ENCODE peak calls at places on chromosomes 1 and 21, in nine cellular contexts. One of them, this sample, is unnamed.

GRCh38 chr1:223756002-223756775 is 43.9 kb downstream of the CAPN2 start:
- DNase-seq in NCI-H1105 treated with DMSO at 0.1 percent for 48 hours: no peak
- DNase-seq in BE2C: no peak
- DNase-seq in EH: no peak
- DNase-seq in NCI-H1417 treated with DMSO at 0.1 percent for 48 hours: no peak
- DNase-seq in A172: no peak
- DNase-seq in left colon: no peak
- DNase-seq in NCI-H524: no peak
- DNase-seq in stimulated activated naive B cell treated with anti-CD40 and anti-IgM and Interleukin-4, amounts not matched to agents 10 μg/mL and 1 μg/mL and 100 μg/mL, for 72 hours: no peak
- DNase-seq in this sample: no peak

GRCh38 chr1:111045033-111045722 is 81.5 kb upstream of the LRIF1 start:
- DNase-seq in NCI-H1105 treated with DMSO at 0.1 percent for 48 hours: no peak
- DNase-seq in BE2C: no peak
- DNase-seq in EH: peak
- DNase-seq in NCI-H1417 treated with DMSO at 0.1 percent for 48 hours: no peak
- DNase-seq in A172: no peak
- DNase-seq in left colon: no peak
- DNase-seq in NCI-H524: no peak
- DNase-seq in stimulated activated naive B cell treated with anti-CD40 and anti-IgM and Interleukin-4, amounts not matched to agents 10 μg/mL and 1 μg/mL and 100 μg/mL, for 72 hours: no peak
- DNase-seq in this sample: no peak

GRCh38 chr1:234478152-234478480 is 863 bp downstream of the TARBP1 start:
- DNase-seq in NCI-H1105 treated with DMSO at 0.1 percent for 48 hours: peak
- DNase-seq in BE2C: no peak
- DNase-seq in EH: no peak
- DNase-seq in NCI-H1417 treated with DMSO at 0.1 percent for 48 hours: no peak
- DNase-seq in A172: peak
- DNase-seq in left colon: peak
- DNase-seq in NCI-H524: peak
- DNase-seq in stimulated activated naive B cell treated with anti-CD40 and anti-IgM and Interleukin-4, amounts not matched to agents 10 μg/mL and 1 μg/mL and 100 μg/mL, for 72 hours: peak
- DNase-seq in this sample: no peak

GRCh38 chr1:56811331-56811730 is 7.9 kb downstream of the FYB2 start:
- DNase-seq in NCI-H1105 treated with DMSO at 0.1 percent for 48 hours: no peak
- DNase-seq in BE2C: no peak
- DNase-seq in EH: no peak
- DNase-seq in NCI-H1417 treated with DMSO at 0.1 percent for 48 hours: no peak
- DNase-seq in A172: no peak
- DNase-seq in left colon: no peak
- DNase-seq in NCI-H524: no peak
- DNase-seq in stimulated activated naive B cell treated with anti-CD40 and anti-IgM and Interleukin-4, amounts not matched to agents 10 μg/mL and 1 μg/mL and 100 μg/mL, for 72 hours: no peak
- DNase-seq in this sample: no peak

GRCh38 chr1:36223373-36223995 is 759 bp upstream of the THRAP3 start:
- DNase-seq in NCI-H1105 treated with DMSO at 0.1 percent for 48 hours: no peak
- DNase-seq in BE2C: no peak
- DNase-seq in EH: peak
- DNase-seq in NCI-H1417 treated with DMSO at 0.1 percent for 48 hours: no peak
- DNase-seq in A172: peak
- DNase-seq in left colon: no peak
- DNase-seq in NCI-H524: no peak
- DNase-seq in stimulated activated naive B cell treated with anti-CD40 and anti-IgM and Interleukin-4, amounts not matched to agents 10 μg/mL and 1 μg/mL and 100 μg/mL, for 72 hours: peak
- DNase-seq in this sample: peak

GRCh38 chr1:108851567-108851966 is 5.3 kb downstream of the AKNAD1 start:
- DNase-seq in NCI-H1105 treated with DMSO at 0.1 percent for 48 hours: no peak
- DNase-seq in BE2C: no peak
- DNase-seq in EH: no peak
- DNase-seq in NCI-H1417 treated with DMSO at 0.1 percent for 48 hours: no peak
- DNase-seq in A172: no peak
- DNase-seq in left colon: no peak
- DNase-seq in NCI-H524: no peak
- DNase-seq in stimulated activated naive B cell treated with anti-CD40 and anti-IgM and Interleukin-4, amounts not matched to agents 10 μg/mL and 1 μg/mL and 100 μg/mL, for 72 hours: no peak
- DNase-seq in this sample: no peak

GRCh38 chr1:9942399-9942938 is 722 bp downstream of the LZIC start:
- DNase-seq in NCI-H1105 treated with DMSO at 0.1 percent for 48 hours: peak
- DNase-seq in BE2C: peak
- DNase-seq in EH: peak
- DNase-seq in NCI-H1417 treated with DMSO at 0.1 percent for 48 hours: no peak
- DNase-seq in A172: peak
- DNase-seq in left colon: peak
- DNase-seq in NCI-H524: peak
- DNase-seq in stimulated activated naive B cell treated with anti-CD40 and anti-IgM and Interleukin-4, amounts not matched to agents 10 μg/mL and 1 μg/mL and 100 μg/mL, for 72 hours: peak
- DNase-seq in this sample: peak

GRCh38 chr1:213331776-213332175 is 280.7 kb downstream of the RPS6KC1 start:
- DNase-seq in NCI-H1105 treated with DMSO at 0.1 percent for 48 hours: no peak
- DNase-seq in BE2C: no peak
- DNase-seq in EH: no peak
- DNase-seq in NCI-H1417 treated with DMSO at 0.1 percent for 48 hours: no peak
- DNase-seq in A172: no peak
- DNase-seq in left colon: no peak
- DNase-seq in NCI-H524: no peak
- DNase-seq in stimulated activated naive B cell treated with anti-CD40 and anti-IgM and Interleukin-4, amounts not matched to agents 10 μg/mL and 1 μg/mL and 100 μg/mL, for 72 hours: no peak
- DNase-seq in this sample: no peak

GRCh38 chr1:101185421-101185820 is 51.4 kb upstream of the S1PR1 start:
- DNase-seq in NCI-H1105 treated with DMSO at 0.1 percent for 48 hours: no peak
- DNase-seq in BE2C: no peak
- DNase-seq in EH: peak
- DNase-seq in NCI-H1417 treated with DMSO at 0.1 percent for 48 hours: no peak
- DNase-seq in A172: no peak
- DNase-seq in left colon: no peak
- DNase-seq in NCI-H524: no peak
- DNase-seq in stimulated activated naive B cell treated with anti-CD40 and anti-IgM and Interleukin-4, amounts not matched to agents 10 μg/mL and 1 μg/mL and 100 μg/mL, for 72 hours: no peak
- DNase-seq in this sample: no peak

GRCh38 chr1:240765732-240766363 is 153.9 kb upstream of the GREM2 start:
- DNase-seq in NCI-H1105 treated with DMSO at 0.1 percent for 48 hours: no peak
- DNase-seq in BE2C: no peak
- DNase-seq in EH: peak
- DNase-seq in NCI-H1417 treated with DMSO at 0.1 percent for 48 hours: no peak
- DNase-seq in A172: peak
- DNase-seq in left colon: no peak
- DNase-seq in NCI-H524: no peak
- DNase-seq in stimulated activated naive B cell treated with anti-CD40 and anti-IgM and Interleukin-4, amounts not matched to agents 10 μg/mL and 1 μg/mL and 100 μg/mL, for 72 hours: no peak
- DNase-seq in this sample: no peak

GRCh38 chr1:184610872-184611614 is 143.6 kb downstream of the EDEM3 start:
- DNase-seq in NCI-H1105 treated with DMSO at 0.1 percent for 48 hours: peak
- DNase-seq in BE2C: peak
- DNase-seq in EH: no peak
- DNase-seq in NCI-H1417 treated with DMSO at 0.1 percent for 48 hours: peak
- DNase-seq in A172: no peak
- DNase-seq in left colon: no peak
- DNase-seq in NCI-H524: peak
- DNase-seq in stimulated activated naive B cell treated with anti-CD40 and anti-IgM and Interleukin-4, amounts not matched to agents 10 μg/mL and 1 μg/mL and 100 μg/mL, for 72 hours: no peak
- DNase-seq in this sample: no peak

GRCh38 chr1:167832693-167833092 is 81.2 kb downstream of the ADCY10 start:
- DNase-seq in NCI-H1105 treated with DMSO at 0.1 percent for 48 hours: no peak
- DNase-seq in BE2C: no peak
- DNase-seq in EH: no peak
- DNase-seq in NCI-H1417 treated with DMSO at 0.1 percent for 48 hours: no peak
- DNase-seq in A172: no peak
- DNase-seq in left colon: no peak
- DNase-seq in NCI-H524: no peak
- DNase-seq in stimulated activated naive B cell treated with anti-CD40 and anti-IgM and Interleukin-4, amounts not matched to agents 10 μg/mL and 1 μg/mL and 100 μg/mL, for 72 hours: no peak
- DNase-seq in this sample: no peak

GRCh38 chr1:159071970-159072582 is 4.5 kb downstream of the AIM2 start:
- DNase-seq in NCI-H1105 treated with DMSO at 0.1 percent for 48 hours: peak
- DNase-seq in BE2C: no peak
- DNase-seq in EH: peak
- DNase-seq in NCI-H1417 treated with DMSO at 0.1 percent for 48 hours: no peak
- DNase-seq in A172: peak
- DNase-seq in left colon: no peak
- DNase-seq in NCI-H524: peak
- DNase-seq in stimulated activated naive B cell treated with anti-CD40 and anti-IgM and Interleukin-4, amounts not matched to agents 10 μg/mL and 1 μg/mL and 100 μg/mL, for 72 hours: no peak
- DNase-seq in this sample: peak

GRCh38 chr1:74395492-74395891 is 116.9 kb downstream of the LRRC53 start:
- DNase-seq in NCI-H1105 treated with DMSO at 0.1 percent for 48 hours: no peak
- DNase-seq in BE2C: no peak
- DNase-seq in EH: no peak
- DNase-seq in NCI-H1417 treated with DMSO at 0.1 percent for 48 hours: no peak
- DNase-seq in A172: no peak
- DNase-seq in left colon: peak
- DNase-seq in NCI-H524: no peak
- DNase-seq in stimulated activated naive B cell treated with anti-CD40 and anti-IgM and Interleukin-4, amounts not matched to agents 10 μg/mL and 1 μg/mL and 100 μg/mL, for 72 hours: no peak
- DNase-seq in this sample: no peak

GRCh38 chr1:34149501-34149900 is 15.5 kb downstream of the CSMD2 start:
- DNase-seq in NCI-H1105 treated with DMSO at 0.1 percent for 48 hours: no peak
- DNase-seq in BE2C: no peak
- DNase-seq in EH: no peak
- DNase-seq in NCI-H1417 treated with DMSO at 0.1 percent for 48 hours: no peak
- DNase-seq in A172: no peak
- DNase-seq in left colon: no peak
- DNase-seq in NCI-H524: peak
- DNase-seq in stimulated activated naive B cell treated with anti-CD40 and anti-IgM and Interleukin-4, amounts not matched to agents 10 μg/mL and 1 μg/mL and 100 μg/mL, for 72 hours: no peak
- DNase-seq in this sample: no peak

GRCh38 chr21:45010096-45010495 is 64.3 kb upstream of the ADARB1 start:
- DNase-seq in NCI-H1105 treated with DMSO at 0.1 percent for 48 hours: no peak
- DNase-seq in BE2C: no peak
- DNase-seq in EH: peak
- DNase-seq in NCI-H1417 treated with DMSO at 0.1 percent for 48 hours: no peak
- DNase-seq in A172: no peak
- DNase-seq in left colon: no peak
- DNase-seq in NCI-H524: no peak
- DNase-seq in stimulated activated naive B cell treated with anti-CD40 and anti-IgM and Interleukin-4, amounts not matched to agents 10 μg/mL and 1 μg/mL and 100 μg/mL, for 72 hours: no peak
- DNase-seq in this sample: no peak

GRCh38 chr1:174364996-174365760 is 82.6 kb upstream of the GPR52 start:
- DNase-seq in NCI-H1105 treated with DMSO at 0.1 percent for 48 hours: no peak
- DNase-seq in BE2C: no peak
- DNase-seq in EH: no peak
- DNase-seq in NCI-H1417 treated with DMSO at 0.1 percent for 48 hours: no peak
- DNase-seq in A172: no peak
- DNase-seq in left colon: no peak
- DNase-seq in NCI-H524: no peak
- DNase-seq in stimulated activated naive B cell treated with anti-CD40 and anti-IgM and Interleukin-4, amounts not matched to agents 10 μg/mL and 1 μg/mL and 100 μg/mL, for 72 hours: no peak
- DNase-seq in this sample: no peak

GRCh38 chr1:2527553-2527860 is 1.1 kb upstream of the PANK4 start:
- DNase-seq in NCI-H1105 treated with DMSO at 0.1 percent for 48 hours: no peak
- DNase-seq in BE2C: no peak
- DNase-seq in EH: no peak
- DNase-seq in NCI-H1417 treated with DMSO at 0.1 percent for 48 hours: no peak
- DNase-seq in A172: no peak
- DNase-seq in left colon: no peak
- DNase-seq in NCI-H524: no peak
- DNase-seq in stimulated activated naive B cell treated with anti-CD40 and anti-IgM and Interleukin-4, amounts not matched to agents 10 μg/mL and 1 μg/mL and 100 μg/mL, for 72 hours: no peak
- DNase-seq in this sample: no peak

GRCh38 chr1:180841460-180841859 is 71.2 kb upstream of the KIAA1614 start:
- DNase-seq in NCI-H1105 treated with DMSO at 0.1 percent for 48 hours: no peak
- DNase-seq in BE2C: no peak
- DNase-seq in EH: peak
- DNase-seq in NCI-H1417 treated with DMSO at 0.1 percent for 48 hours: no peak
- DNase-seq in A172: no peak
- DNase-seq in left colon: no peak
- DNase-seq in NCI-H524: no peak
- DNase-seq in stimulated activated naive B cell treated with anti-CD40 and anti-IgM and Interleukin-4, amounts not matched to agents 10 μg/mL and 1 μg/mL and 100 μg/mL, for 72 hours: no peak
- DNase-seq in this sample: peak

GRCh38 chr1:117632269-117633067 is 26.6 kb downstream of the TENT5C start:
- DNase-seq in NCI-H1105 treated with DMSO at 0.1 percent for 48 hours: no peak
- DNase-seq in BE2C: no peak
- DNase-seq in EH: no peak
- DNase-seq in NCI-H1417 treated with DMSO at 0.1 percent for 48 hours: no peak
- DNase-seq in A172: no peak
- DNase-seq in left colon: no peak
- DNase-seq in NCI-H524: no peak
- DNase-seq in stimulated activated naive B cell treated with anti-CD40 and anti-IgM and Interleukin-4, amounts not matched to agents 10 μg/mL and 1 μg/mL and 100 μg/mL, for 72 hours: no peak
- DNase-seq in this sample: no peak

GRCh38 chr21:43917515-43918384 is 52.7 kb downstream of the AGPAT3 start:
- DNase-seq in NCI-H1105 treated with DMSO at 0.1 percent for 48 hours: no peak
- DNase-seq in BE2C: no peak
- DNase-seq in EH: no peak
- DNase-seq in NCI-H1417 treated with DMSO at 0.1 percent for 48 hours: no peak
- DNase-seq in A172: no peak
- DNase-seq in left colon: peak
- DNase-seq in NCI-H524: no peak
- DNase-seq in stimulated activated naive B cell treated with anti-CD40 and anti-IgM and Interleukin-4, amounts not matched to agents 10 μg/mL and 1 μg/mL and 100 μg/mL, for 72 hours: no peak
- DNase-seq in this sample: no peak

GRCh38 chr1:248863011-248863881 is 4.4 kb upstream of the ZNF692 start:
- DNase-seq in NCI-H1105 treated with DMSO at 0.1 percent for 48 hours: peak
- DNase-seq in BE2C: peak
- DNase-seq in EH: peak
- DNase-seq in NCI-H1417 treated with DMSO at 0.1 percent for 48 hours: peak
- DNase-seq in A172: peak
- DNase-seq in left colon: peak
- DNase-seq in NCI-H524: peak
- DNase-seq in stimulated activated naive B cell treated with anti-CD40 and anti-IgM and Interleukin-4, amounts not matched to agents 10 μg/mL and 1 μg/mL and 100 μg/mL, for 72 hours: peak
- DNase-seq in this sample: peak

GRCh38 chr1:3195480-3195815 is 126.4 kb downstream of the PRDM16 start:
- DNase-seq in NCI-H1105 treated with DMSO at 0.1 percent for 48 hours: no peak
- DNase-seq in BE2C: no peak
- DNase-seq in EH: no peak
- DNase-seq in NCI-H1417 treated with DMSO at 0.1 percent for 48 hours: no peak
- DNase-seq in A172: no peak
- DNase-seq in left colon: no peak
- DNase-seq in NCI-H524: no peak
- DNase-seq in stimulated activated naive B cell treated with anti-CD40 and anti-IgM and Interleukin-4, amounts not matched to agents 10 μg/mL and 1 μg/mL and 100 μg/mL, for 72 hours: no peak
- DNase-seq in this sample: no peak

GRCh38 chr1:65284229-65284628 is 25.1 kb upstream of the DNAJC6 start:
- DNase-seq in NCI-H1105 treated with DMSO at 0.1 percent for 48 hours: no peak
- DNase-seq in BE2C: no peak
- DNase-seq in EH: no peak
- DNase-seq in NCI-H1417 treated with DMSO at 0.1 percent for 48 hours: no peak
- DNase-seq in A172: no peak
- DNase-seq in left colon: no peak
- DNase-seq in NCI-H524: no peak
- DNase-seq in stimulated activated naive B cell treated with anti-CD40 and anti-IgM and Interleukin-4, amounts not matched to agents 10 μg/mL and 1 μg/mL and 100 μg/mL, for 72 hours: no peak
- DNase-seq in this sample: no peak

GRCh38 chr1:9593147-9593491 is 4.4 kb downstream of the TMEM201 start:
- DNase-seq in NCI-H1105 treated with DMSO at 0.1 percent for 48 hours: no peak
- DNase-seq in BE2C: no peak
- DNase-seq in EH: no peak
- DNase-seq in NCI-H1417 treated with DMSO at 0.1 percent for 48 hours: no peak
- DNase-seq in A172: no peak
- DNase-seq in left colon: no peak
- DNase-seq in NCI-H524: no peak
- DNase-seq in stimulated activated naive B cell treated with anti-CD40 and anti-IgM and Interleukin-4, amounts not matched to agents 10 μg/mL and 1 μg/mL and 100 μg/mL, for 72 hours: no peak
- DNase-seq in this sample: no peak

GRCh38 chr1:202711949-202712635 is 1.8 kb upstream of the SYT2 start:
- DNase-seq in NCI-H1105 treated with DMSO at 0.1 percent for 48 hours: no peak
- DNase-seq in BE2C: no peak
- DNase-seq in EH: no peak
- DNase-seq in NCI-H1417 treated with DMSO at 0.1 percent for 48 hours: no peak
- DNase-seq in A172: no peak
- DNase-seq in left colon: no peak
- DNase-seq in NCI-H524: no peak
- DNase-seq in stimulated activated naive B cell treated with anti-CD40 and anti-IgM and Interleukin-4, amounts not matched to agents 10 μg/mL and 1 μg/mL and 100 μg/mL, for 72 hours: no peak
- DNase-seq in this sample: peak

GRCh38 chr1:244297616-244298015 is 154.1 kb downstream of the ADSS2 start:
- DNase-seq in NCI-H1105 treated with DMSO at 0.1 percent for 48 hours: no peak
- DNase-seq in BE2C: no peak
- DNase-seq in EH: no peak
- DNase-seq in NCI-H1417 treated with DMSO at 0.1 percent for 48 hours: no peak
- DNase-seq in A172: no peak
- DNase-seq in left colon: no peak
- DNase-seq in NCI-H524: no peak
- DNase-seq in stimulated activated naive B cell treated with anti-CD40 and anti-IgM and Interleukin-4, amounts not matched to agents 10 μg/mL and 1 μg/mL and 100 μg/mL, for 72 hours: no peak
- DNase-seq in this sample: no peak

GRCh38 chr1:39608906-39609305 is 30.5 kb downstream of the HEYL start:
- DNase-seq in NCI-H1105 treated with DMSO at 0.1 percent for 48 hours: no peak
- DNase-seq in BE2C: no peak
- DNase-seq in EH: no peak
- DNase-seq in NCI-H1417 treated with DMSO at 0.1 percent for 48 hours: no peak
- DNase-seq in A172: no peak
- DNase-seq in left colon: no peak
- DNase-seq in NCI-H524: no peak
- DNase-seq in stimulated activated naive B cell treated with anti-CD40 and anti-IgM and Interleukin-4, amounts not matched to agents 10 μg/mL and 1 μg/mL and 100 μg/mL, for 72 hours: no peak
- DNase-seq in this sample: no peak

GRCh38 chr1:198254948-198255347 is 98.2 kb downstream of the NEK7 start:
- DNase-seq in NCI-H1105 treated with DMSO at 0.1 percent for 48 hours: no peak
- DNase-seq in BE2C: no peak
- DNase-seq in EH: peak
- DNase-seq in NCI-H1417 treated with DMSO at 0.1 percent for 48 hours: no peak
- DNase-seq in A172: no peak
- DNase-seq in left colon: no peak
- DNase-seq in NCI-H524: no peak
- DNase-seq in stimulated activated naive B cell treated with anti-CD40 and anti-IgM and Interleukin-4, amounts not matched to agents 10 μg/mL and 1 μg/mL and 100 μg/mL, for 72 hours: no peak
- DNase-seq in this sample: no peak

This sample was measured in NCI-H2227 treated with DMSO at 0.1 percent for 48 hours.